ENCODE peak calls at places on chromosomes 7 and 10, in five cellular contexts. T is body of pancreas, K is GM23248, R is left ventricle myocardium inferior, O is OCI-LY7. D is an unnamed sample.
A peak's percentile ranks its signal among the peaks of the same experiment; 100 is the strongest.

GRCh38 chr7:12951397-12951801 is 264.0 kb downstream of the ARL4A start:
- DNase-seq in R (no peak), T (no peak), K (peak; percentile 66), O (no peak), D (no peak)

GRCh38 chr7:42972703-42973500 is 40.7 kb downstream of the MRPL32 start:
- DNase-seq in R (no peak), O (peak; percentile 30), T (peak; percentile 60), K (peak; percentile 98), D (peak; percentile 55)

GRCh38 chr7:80681272-80681885 is 42.9 kb downstream of the CD36 start:
- DNase-seq in O (no peak), T (no peak), R (no peak), K (peak; percentile 65), D (no peak)

GRCh38 chr10:4450981-4451501 is 375.0 kb upstream of the AKR1E2 start:
- DNase-seq in K (peak; percentile 94), O (no peak), T (no peak), R (no peak), D (no peak)

GRCh38 chr7:111198255-111198654 is 107.3 kb downstream of the LRRN3 start:
- DNase-seq in T (peak; percentile 5), K (peak; percentile 99), O (no peak), R (no peak), D (no peak)

GRCh38 chr7:98286093-98286525 is 4.6 kb downstream of the BRI3 start:
- DNase-seq in O (no peak), R (peak; percentile 63), T (peak; percentile 85), K (peak; percentile 90), D (peak; percentile 88)

GRCh38 chr7:38781991-38782390 is 127.0 kb downstream of the VPS41 start:
- DNase-seq in R (no peak), T (no peak), K (no peak), O (no peak), D (no peak)

GRCh38 chr7:96316949-96317348 is 4.9 kb downstream of the SLC25A13 start:
- DNase-seq in T (no peak), R (no peak), K (no peak), O (no peak), D (no peak)

GRCh38 chr10:51302316-51302715 is 228.0 kb downstream of the PRKG1 start:
- DNase-seq in O (no peak), R (no peak), K (peak; percentile 61), T (no peak), D (no peak)

GRCh38 chr7:100894860-100895700 is 608 bp downstream of the ACHE start:
- DNase-seq in R (peak; percentile 29), T (peak; percentile 37), K (peak; percentile 48), O (peak; percentile 49), D (peak; percentile 61)

GRCh38 chr7:50781371-50781770 is 1.3 kb downstream of the GRB10 start:
- DNase-seq in R (no peak), K (no peak), T (no peak), O (no peak), D (no peak)

GRCh38 chr7:3404490-3404889 is 103.4 kb downstream of the SDK1 start:
- DNase-seq in K (no peak), O (no peak), T (peak; percentile 8), R (no peak), D (no peak)

GRCh38 chr7:135645296-135645904 is 16.9 kb upstream of the STMP1 start:
- DNase-seq in T (peak; percentile 31), K (peak; percentile 83), R (no peak), O (peak; percentile 66), D (no peak)

GRCh38 chr10:13221572-13221971 is 12.6 kb downstream of the UCMA start:
- DNase-seq in K (no peak), T (no peak), O (no peak), R (no peak), D (no peak)

GRCh38 chr10:49139866-49140195 is 6.0 kb upstream of the FAM170B start:
- DNase-seq in R (no peak), K (peak; percentile 99), O (no peak), T (no peak), D (no peak)

GRCh38 chr7:19558527-19558926 is 150.3 kb downstream of the POLR1F start:
- DNase-seq in K (peak; percentile 64), T (no peak), O (no peak), R (no peak), D (no peak)

GRCh38 chr7:37108615-37109014 is 340.0 kb downstream of the ELMO1 start:
- DNase-seq in O (no peak), T (no peak), K (no peak), R (no peak), D (no peak)

GRCh38 chr10:24811906-24812305 is 88.2 kb upstream of the ARHGAP21 start:
- DNase-seq in T (peak; percentile 3), R (peak; percentile 28), K (no peak), O (no peak), D (peak; percentile 83)

GRCh38 chr10:82378146-82378545 is 503.2 kb downstream of the NRG3 start:
- DNase-seq in R (no peak), T (peak; percentile 71), K (peak; percentile 73), O (no peak), D (peak; percentile 62)

GRCh38 chr10:127386606-127387327 is 162.3 kb upstream of the NPS start:
- DNase-seq in R (no peak), O (no peak), T (no peak), K (no peak), D (no peak)

GRCh38 chr7:42192851-42193456 is 44.1 kb downstream of the GLI3 start:
- DNase-seq in R (no peak), O (no peak), K (no peak), T (no peak), D (no peak)

GRCh38 chr10:33706746-33707145 is 372.3 kb upstream of the NRP1 start:
- DNase-seq in O (no peak), T (no peak), K (peak; percentile 93), R (no peak), D (no peak)

GRCh38 chr7:150931199-150931869 is 46.8 kb downstream of the KCNH2 start:
- DNase-seq in R (no peak), T (no peak), O (no peak), K (no peak), D (no peak)

GRCh38 chr10:61400524-61400923 is 52.7 kb downstream of the TMEM26 start:
- DNase-seq in T (no peak), K (peak; percentile 9), O (no peak), R (no peak), D (no peak)

GRCh38 chr7:2812119-2812487 is 32.0 kb downstream of the GNA12 start:
- DNase-seq in R (no peak), T (no peak), K (no peak), O (no peak), D (no peak)

GRCh38 chr7:55536619-55537457 is 35.5 kb downstream of the VOPP1 start:
- DNase-seq in T (no peak), O (no peak), R (no peak), K (no peak), D (no peak)
- H3K4me1 ChIP-seq in T (peaks cover 8% of the 10 kb centered on the region), O (peaks cover 77% of the 10 kb centered on the region), R (peaks cover 52% of the 10 kb centered on the region), K (peaks cover 51% of the 10 kb centered on the region), D (peaks cover 3% of the 10 kb centered on the region)

GRCh38 chr10:77977975-77978759 is 51.1 kb downstream of the POLR3A start:
- DNase-seq in R (no peak), O (no peak), K (no peak), T (no peak), D (no peak)

GRCh38 chr10:77974396-77975074 is 48.0 kb upstream of the DLG5 start:
- DNase-seq in O (peak; percentile 6), R (no peak), K (peak; percentile 54), T (peak; percentile 40), D (no peak)

GRCh38 chr10:77977016-77977415 is 50.5 kb upstream of the DLG5 start:
- DNase-seq in R (no peak), K (no peak), O (no peak), T (no peak), D (no peak)

GRCh38 chr10:77973276-77973675 is 46.7 kb upstream of the DLG5 start:
- DNase-seq in K (peak; percentile 14), O (no peak), R (no peak), T (no peak), D (no peak)

DNA sequence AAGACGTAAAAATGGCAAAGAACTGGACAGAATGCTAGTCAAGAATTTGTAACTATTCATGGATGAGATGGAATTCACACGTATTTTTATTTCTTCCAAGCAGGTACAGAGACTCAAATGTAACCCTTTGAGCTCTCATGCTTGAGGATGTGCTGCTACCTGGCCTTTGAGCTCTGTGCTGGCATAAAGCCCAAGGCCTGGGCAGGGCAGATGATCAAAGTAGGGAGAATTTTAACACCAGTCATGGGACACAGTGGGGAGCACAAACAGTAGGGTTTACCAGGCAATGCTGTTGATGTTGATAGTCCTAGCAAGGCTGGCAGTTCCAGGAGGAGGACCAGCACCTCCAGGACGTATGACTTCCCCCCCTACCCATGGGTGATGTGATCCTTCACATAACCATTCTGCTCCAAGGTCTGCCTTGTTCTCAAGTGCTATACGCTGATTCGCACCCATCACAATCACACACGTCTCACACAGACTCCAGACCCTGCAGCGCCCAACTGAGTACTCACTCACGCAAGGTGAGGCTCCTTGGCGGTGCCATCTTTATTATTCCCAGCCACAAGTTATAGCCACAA is 48.6 kb upstream of the DLG5 start:
- DNase-seq in T (no peak), R (no peak), K (no peak), O (no peak), D (no peak)
- H3K27ac ChIP-seq in T (no peak overlapping the region), R (no peak overlapping the region), K (no peak overlapping the region), O (no peak overlapping the region), D (no peak overlapping the region)

GRCh38 chr7:44962483-44963251 is 16.1 kb downstream of the MYO1G start:
- DNase-seq in T (no peak), O (no peak), K (peak; percentile 72), R (no peak), D (peak; percentile 77)
- H3K4me3 ChIP-seq in T (no peak overlapping the region), O (no peak overlapping the region), K (peak overlapping the region; percentile 64), R (peak overlapping the region; percentile 66), D (peak overlapping the region; percentile 26)

GRCh38 chr7:8360564-8361153 is 72.8 kb upstream of the NXPH1 start:
- DNase-seq in T (no peak), O (no peak), K (no peak), R (no peak), D (no peak)

GRCh38 chr7:8365499-8366110 is 67.8 kb upstream of the NXPH1 start:
- DNase-seq in K (peak; percentile 1), T (no peak), R (no peak), O (peak; percentile 7), D (no peak)

GRCh38 chr7:8363407-8364015 is 69.9 kb upstream of the NXPH1 start:
- DNase-seq in R (no peak), O (no peak), K (no peak), T (no peak), D (no peak)

GRCh38 chr7:8357536-8357935 is 75.9 kb upstream of the NXPH1 start:
- DNase-seq in O (no peak), R (no peak), K (no peak), T (no peak), D (no peak)

DNA sequence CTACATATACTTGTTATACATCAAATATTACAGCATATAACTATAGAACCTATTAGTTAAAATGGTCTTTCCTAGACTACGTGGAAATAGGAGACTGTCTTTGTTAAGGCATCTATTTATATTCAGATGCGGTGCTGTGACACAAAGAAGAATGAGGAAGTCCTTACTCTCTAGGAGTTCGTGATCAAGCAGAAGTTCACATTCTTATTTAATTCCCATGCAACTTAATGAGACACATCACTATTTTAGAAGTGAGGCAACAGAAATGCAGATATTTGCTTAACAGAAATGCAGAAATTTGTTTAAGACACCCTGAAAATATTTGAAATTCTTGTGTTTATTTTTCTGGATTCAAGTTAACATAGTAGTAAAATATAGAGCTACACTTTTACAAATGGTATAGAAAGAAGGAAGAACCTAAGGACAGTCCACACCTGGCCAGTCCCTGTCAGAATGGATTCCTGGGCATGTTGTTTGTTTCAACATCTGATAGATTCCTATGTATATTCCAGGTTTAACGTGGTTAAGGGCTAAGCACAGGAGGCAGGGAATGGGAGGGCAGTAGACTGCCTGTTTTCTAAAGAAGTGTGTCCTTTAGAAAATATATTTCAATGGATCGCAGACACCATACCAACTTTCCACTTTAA is 70.6 kb upstream of the NXPH1 start:
- DNase-seq in K (no peak), T (no peak), R (no peak), O (no peak), D (no peak)
- H3K4me1 ChIP-seq in K (no peaks in the 10 kb centered on the region), T (no peaks in the 10 kb centered on the region), R (no peaks in the 10 kb centered on the region), O (no peaks in the 10 kb centered on the region), D (no peaks in the 10 kb centered on the region)

D was measured in right cardiac atrium.